ENCODE peak calls at places on chromosomes 4 and X, in nine cellular contexts. J is aorta, G is testis, P is K562, Q is tibial nerve, B is breast epithelium, C is PC-3, S is neuronal stem cell, W is mesenchymal stem cell. H is an unnamed sample.

GRCh38 chrX:85327060-85327333 is 52.5 kb downstream of the POF1B start:
- DNase-seq in C (no peak), P (no peak), J (no peak), W (no peak), B (no peak), Q (no peak), S (no peak), G (no peak), H (no peak)

GRCh38 chrX:23513121-23513520 is 154.2 kb upstream of the PRDX4 start:
- DNase-seq in J (no peak), S (no peak), P (no peak), C (no peak), B (no peak), Q (no peak), G (no peak), W (no peak), H (no peak)

GRCh38 chr4:22978656-22979055 is 285.9 kb downstream of the GBA3 start:
- DNase-seq in P (no peak), Q (no peak), C (no peak), G (no peak), S (no peak), B (no peak), J (no peak), W (no peak), H (no peak)

GRCh38 chrX:56920338-56920997 is 74.9 kb downstream of the SPIN3 start:
- DNase-seq in S (no peak), G (no peak), P (no peak), B (no peak), W (no peak), Q (no peak), J (no peak), C (no peak), H (no peak)

GRCh38 chr4:149102765-149103164 is 660.6 kb upstream of the NR3C2 start:
- DNase-seq in B (no peak), C (no peak), P (no peak), G (no peak), W (no peak), Q (no peak), J (no peak), S (no peak), H (no peak)

GRCh38 chr4:8747467-8747841 is 124.2 kb downstream of the HMX1 start:
- DNase-seq in J (peak; percentile 17), G (no peak), S (no peak), W (no peak), Q (peak; percentile 3), B (no peak), P (no peak), C (no peak), H (no peak)

GRCh38 chr4:72701987-72702819 is 133.2 kb upstream of the ADAMTS3 start:
- DNase-seq in Q (no peak), B (no peak), G (peak; percentile 76), C (peak; percentile 80), W (peak; percentile 66), P (peak; percentile 77), J (no peak), S (peak; percentile 3), H (peak; percentile 40)

GRCh38 chr4:40243390-40243948 is 46.6 kb downstream of the RHOH start:
- DNase-seq in G (no peak), B (no peak), Q (no peak), W (no peak), C (no peak), J (no peak), S (no peak), P (no peak), H (no peak)

GRCh38 chr4:13524504-13525243 is 19.6 kb downstream of the NKX3-2 start:
- DNase-seq in S (no peak), W (peak; percentile 78), G (no peak), C (no peak), Q (no peak), B (no peak), J (no peak), P (no peak), H (peak; percentile 4)

GRCh38 chr4:65943076-65943475 is 272.8 kb upstream of the EPHA5 start:
- DNase-seq in C (peak; percentile 96), P (no peak), J (no peak), Q (no peak), W (peak; percentile 71), G (no peak), S (peak; percentile 65), B (no peak), H (no peak)

GRCh38 chr4:6581566-6582121 is 6.7 kb downstream of the MAN2B2 start:
- DNase-seq in P (no peak), W (no peak), S (no peak), C (no peak), B (no peak), G (no peak), J (no peak), Q (no peak), H (no peak)

GRCh38 chr4:6580353-6580752 is 5.4 kb downstream of the MAN2B2 start:
- DNase-seq in J (no peak), W (no peak), B (no peak), P (no peak), S (no peak), G (no peak), C (no peak), Q (no peak), H (no peak)

GRCh38 chr4:6586715-6587325 is 11.8 kb downstream of the MAN2B2 start:
- DNase-seq in W (no peak), G (no peak), Q (no peak), P (no peak), B (no peak), J (no peak), C (no peak), S (no peak), H (no peak)

GRCh38 chr4:6584865-6585264 is 9.9 kb downstream of the MAN2B2 start:
- DNase-seq in G (no peak), B (no peak), W (no peak), J (no peak), C (no peak), S (no peak), Q (no peak), P (no peak), H (no peak)

DNA sequence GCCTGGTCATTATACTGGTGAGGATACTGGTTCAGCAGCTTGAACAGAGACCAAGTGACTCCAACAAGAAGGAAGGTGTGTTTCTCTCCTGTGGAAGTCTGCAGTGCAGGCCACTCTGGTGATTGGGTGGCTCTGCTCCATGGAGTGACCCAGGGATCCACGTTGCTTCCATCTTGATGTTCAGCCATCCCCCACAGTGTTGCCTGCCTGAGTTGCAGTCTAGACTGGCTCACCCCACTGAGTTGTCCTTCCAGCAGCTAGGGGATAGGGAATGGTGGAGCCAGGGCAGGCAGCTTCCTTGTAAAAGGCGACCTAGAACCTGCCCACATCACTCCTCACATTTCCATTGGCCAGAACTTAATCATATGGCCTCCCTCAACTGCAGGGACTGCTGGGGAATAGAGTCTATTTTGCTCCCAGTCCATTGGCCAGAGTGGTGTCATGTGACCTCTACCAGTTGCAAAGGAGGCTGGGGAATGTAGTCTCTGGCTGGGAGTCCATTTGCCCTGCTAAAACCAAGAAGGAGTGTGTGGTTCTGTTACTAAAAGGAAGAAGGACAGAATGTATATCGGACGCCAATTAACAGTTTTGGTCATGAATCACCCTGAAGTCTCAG is 8.0 kb downstream of the MAN2B2 start:
- DNase-seq in P (peak; percentile 73), S (no peak), J (no peak), W (peak; percentile 20), Q (no peak), C (peak; percentile 35), G (peak; percentile 74), B (no peak), H (peak; percentile 56)
- H3K36me3 ChIP-seq in P (peaks cover 15% of the 10 kb centered on the region), S (peaks cover 24% of the 10 kb centered on the region), J (peaks cover 11% of the 10 kb centered on the region), W (peaks cover 67% of the 10 kb centered on the region), Q (no peaks in the 10 kb centered on the region), C (peaks cover 3% of the 10 kb centered on the region), G (no peaks in the 10 kb centered on the region), B (no peaks in the 10 kb centered on the region), H (peaks cover 22% of the 10 kb centered on the region)

DNA sequence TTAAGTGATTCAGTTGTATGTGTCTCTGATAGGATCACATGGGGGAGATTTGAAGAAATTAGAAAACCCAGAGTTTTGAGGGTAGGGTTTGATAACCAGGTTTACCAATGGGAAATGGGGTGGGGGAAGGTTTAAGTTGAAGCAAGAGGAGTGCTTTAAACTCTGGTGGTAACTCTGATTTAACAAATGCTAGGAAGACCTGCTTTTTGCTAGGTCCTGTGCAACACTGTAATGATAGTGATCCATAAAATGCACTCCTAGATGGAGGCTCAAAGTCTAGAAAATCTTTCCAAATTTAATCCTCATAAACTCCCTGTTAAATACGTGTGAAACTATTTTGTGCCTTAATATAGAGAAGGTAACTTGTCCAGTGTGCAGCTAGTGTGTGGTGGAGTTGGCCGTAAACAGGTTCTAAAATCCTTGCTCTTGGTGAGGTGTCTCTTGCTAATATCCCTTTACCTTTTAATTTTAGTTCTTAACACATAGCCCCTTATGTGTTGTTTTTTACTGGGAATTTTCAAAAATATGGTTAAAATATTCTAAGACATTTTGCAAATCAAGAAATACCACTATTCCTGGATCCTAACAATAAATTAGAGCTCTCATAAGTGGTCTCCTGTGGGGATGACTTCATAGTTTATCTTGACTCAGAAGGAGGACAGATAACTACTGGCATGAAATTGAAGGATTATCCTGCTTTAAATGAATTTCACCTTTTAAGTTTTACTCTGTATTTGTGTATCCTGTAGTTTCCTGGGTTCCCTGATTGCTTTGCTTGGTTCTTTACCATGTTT is 4.1 kb downstream of the RPL34 start:
- DNase-seq in P (no peak), S (no peak), Q (no peak), G (no peak), B (no peak), C (no peak), J (no peak), W (no peak), H (no peak)
- H3K36me3 ChIP-seq in P (peaks cover 88% of the 10 kb centered on the region), S (peaks cover 82% of the 10 kb centered on the region), Q (no peaks in the 10 kb centered on the region), G (no peaks in the 10 kb centered on the region), B (no peaks in the 10 kb centered on the region), C (peaks cover 50% of the 10 kb centered on the region), J (peaks cover 6% of the 10 kb centered on the region), W (peaks cover 78% of the 10 kb centered on the region), H (peaks cover 89% of the 10 kb centered on the region)

GRCh38 chrX:74890676-74891430 is 34.4 kb downstream of the NEXMIF start:
- DNase-seq in S (no peak), G (no peak), J (no peak), Q (no peak), P (no peak), B (no peak), W (no peak), C (no peak), H (no peak)
- H3K36me3 ChIP-seq in S (no peaks in the 10 kb centered on the region), G (no peaks in the 10 kb centered on the region), J (no peaks in the 10 kb centered on the region), Q (no peaks in the 10 kb centered on the region), P (no peaks in the 10 kb centered on the region), B (no peaks in the 10 kb centered on the region), W (no peaks in the 10 kb centered on the region), C (no peaks in the 10 kb centered on the region), H (no peaks in the 10 kb centered on the region)

DNA sequence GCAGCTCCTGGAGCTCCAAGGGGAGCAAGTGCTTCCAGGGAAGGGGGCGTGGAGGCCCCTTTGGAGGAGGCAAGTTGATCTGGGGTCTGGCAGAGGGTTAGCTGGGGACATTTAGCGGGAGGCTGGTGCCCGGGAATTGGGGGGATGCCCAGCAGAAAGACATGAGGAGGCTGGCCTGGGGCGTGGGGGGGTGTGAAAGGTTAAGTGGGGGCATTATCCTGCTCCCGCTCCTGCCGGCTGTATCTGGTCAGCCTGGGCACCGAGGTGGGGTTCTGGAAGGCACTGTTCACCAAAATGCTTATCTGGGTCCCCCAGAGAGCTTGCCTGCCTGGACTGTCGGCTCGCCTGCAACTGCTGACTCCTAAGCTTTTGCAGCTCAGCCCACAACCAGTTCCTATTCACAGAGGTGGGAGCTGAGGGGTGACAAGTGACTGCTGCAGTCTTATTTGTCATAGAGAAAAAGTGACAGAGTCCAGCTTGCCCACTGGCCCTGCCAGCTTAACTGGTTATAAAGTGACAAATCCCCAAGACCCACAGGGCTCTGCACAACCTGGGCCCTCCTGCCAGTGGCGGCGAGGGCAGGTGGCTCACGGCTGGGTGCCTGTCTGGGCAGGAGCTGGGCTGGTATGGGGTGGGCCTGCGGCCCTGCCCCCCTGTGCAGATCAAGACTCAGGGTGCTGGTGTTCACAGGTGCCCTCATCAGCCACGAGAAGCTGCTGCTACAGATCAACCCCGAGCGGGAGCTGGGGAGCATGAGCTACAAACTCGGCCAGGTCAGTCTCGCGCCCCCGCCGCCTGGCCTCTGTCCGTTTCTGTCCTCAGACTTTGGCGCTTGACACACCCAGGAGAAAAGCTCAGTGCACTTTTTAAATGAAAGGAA is 23.7 kb upstream of the MSANTD1 start:
- DNase-seq in G (no peak), Q (no peak), W (no peak), J (peak; percentile 42), C (no peak), S (no peak), P (no peak), B (no peak), H (no peak)
- H3K36me3 ChIP-seq in G (no peaks in the 10 kb centered on the region), Q (no peaks in the 10 kb centered on the region), W (peaks cover 92% of the 10 kb centered on the region), J (peaks cover 11% of the 10 kb centered on the region), C (peaks cover 11% of the 10 kb centered on the region), S (peaks cover 93% of the 10 kb centered on the region), P (peaks cover 53% of the 10 kb centered on the region), B (no peaks in the 10 kb centered on the region), H (peaks cover 85% of the 10 kb centered on the region)

H was measured in WERI-Rb-1.